ENCODE peak calls at places on chromosomes 6 and 20, in four cellular contexts. V, T, J and U are unnamed samples.

GRCh38 chr6:3916211-3916610 is 67.0 kb downstream of the FAM50B start:
- DNase-seq in J (no peak), T (no peak), V (no peak), U (no peak)

GRCh38 chr6:87755697-87756671 is 54.0 kb upstream of the AKIRIN2 start:
- DNase-seq in J (no peak), T (no peak), V (no peak), U (peak)

GRCh38 chr6:26097268-26097875 is 10.1 kb downstream of the HFE start:
- DNase-seq in J (peak), T (peak), V (no peak), U (peak)

GRCh38 chr20:60403105-60403741 is 445.0 kb downstream of the CDH26 start:
- DNase-seq in T (no peak), J (no peak), V (no peak), U (no peak)

GRCh38 chr6:16437984-16438383 is 199.6 kb downstream of the GMPR start:
- DNase-seq in V (no peak), T (no peak), J (no peak), U (no peak)

GRCh38 chr6:19845271-19846046 is 8.3 kb downstream of the ID4 start:
- DNase-seq in J (no peak), T (no peak), V (no peak), U (no peak)

GRCh38 chr6:109482913-109483743 is at the start of gene ZBTB24:
- DNase-seq in V (peak), J (peak), T (peak), U (peak)

GRCh38 chr20:59692139-59692538 is 87.8 kb downstream of the PHACTR3 start:
- DNase-seq in T (no peak), J (no peak), V (no peak), U (no peak)

GRCh38 chr6:92690997-92691599 is 728.3 kb downstream of the EPHA7 start:
- DNase-seq in V (no peak), J (no peak), T (no peak), U (no peak)

GRCh38 chr20:37381621-37382538 is 35.9 kb downstream of the SRC start:
- DNase-seq in T (no peak), V (no peak), J (peak), U (no peak)

DNA sequence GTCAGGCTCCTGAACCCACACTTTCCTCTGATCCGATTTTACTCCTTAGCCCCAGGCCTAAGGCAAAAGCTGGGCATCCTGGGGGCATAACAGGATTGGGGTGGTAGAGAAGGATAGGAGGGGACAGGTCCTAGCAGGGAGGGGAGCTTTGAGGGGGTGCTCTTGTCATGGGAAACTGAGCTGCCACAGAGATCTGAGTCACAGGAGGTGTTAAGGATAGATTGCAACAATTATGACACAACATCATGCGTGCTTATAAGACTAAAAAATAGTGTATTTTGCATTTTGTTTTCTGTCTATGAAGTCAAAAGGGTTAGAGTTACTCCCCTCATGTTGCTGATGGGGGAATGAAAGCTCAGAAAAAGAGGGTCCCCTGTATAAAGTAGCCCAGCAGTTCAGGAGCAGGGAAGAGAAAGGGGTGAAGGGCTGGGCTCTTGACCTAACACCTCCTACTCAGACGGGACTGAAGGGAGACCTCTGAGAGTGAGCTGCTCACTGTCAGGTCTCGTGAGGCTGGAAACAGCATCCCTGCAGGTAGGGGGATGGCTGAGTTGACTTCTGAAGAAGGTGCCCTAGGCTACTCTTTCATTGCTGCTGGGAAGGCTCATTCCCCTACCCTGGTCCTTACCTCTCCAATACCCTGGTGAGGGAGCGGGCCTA is 2.0 kb downstream of the GLP1R start:
- DNase-seq in J (no peak), T (no peak), V (no peak), U (no peak)
- TF ChIP-seq BRCA1 in J (no peak), T (no peak), V (no peak), U (no peak)

DNA sequence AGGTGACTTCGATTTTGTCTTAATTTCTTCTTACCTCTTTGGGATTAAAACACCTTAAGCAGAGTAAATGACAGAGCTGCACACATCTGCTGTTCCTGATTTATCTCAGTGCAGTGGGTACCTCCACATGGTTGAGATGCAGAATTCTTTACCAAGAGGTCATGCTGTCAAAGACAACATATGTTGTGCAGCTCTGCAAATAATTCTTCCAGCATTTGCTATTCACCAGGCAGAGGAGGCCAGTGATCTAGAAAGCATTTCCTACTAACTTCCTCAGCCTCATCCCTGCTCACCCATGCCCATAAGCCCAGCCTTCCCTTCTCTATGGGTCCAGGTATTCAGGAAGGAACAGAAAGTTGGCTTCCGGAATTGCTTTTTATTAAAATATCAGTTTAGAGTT is 109.3 kb downstream of the THBS2 start:
- DNase-seq in T (no peak), J (no peak), V (no peak), U (no peak)
- TF ChIP-seq MAX in T (no peak), J (no peak), V (no peak), U (no peak)

GRCh38 chr6:36455486-36456027 is 12.8 kb downstream of the KCTD20 start:
- DNase-seq in J (no peak), T (no peak), V (no peak), U (no peak)
- TF ChIP-seq HDAC2 in J (no peak), T (no peak), V (no peak), U (no peak)

GRCh38 chr6:149331043-149331807 is 13.7 kb downstream of the TAB2 start:
- DNase-seq in J (no peak), V (no peak), T (no peak), U (no peak)
- TF ChIP-seq BRCA1 in J (no peak), V (no peak), T (no peak), U (no peak)

DNA sequence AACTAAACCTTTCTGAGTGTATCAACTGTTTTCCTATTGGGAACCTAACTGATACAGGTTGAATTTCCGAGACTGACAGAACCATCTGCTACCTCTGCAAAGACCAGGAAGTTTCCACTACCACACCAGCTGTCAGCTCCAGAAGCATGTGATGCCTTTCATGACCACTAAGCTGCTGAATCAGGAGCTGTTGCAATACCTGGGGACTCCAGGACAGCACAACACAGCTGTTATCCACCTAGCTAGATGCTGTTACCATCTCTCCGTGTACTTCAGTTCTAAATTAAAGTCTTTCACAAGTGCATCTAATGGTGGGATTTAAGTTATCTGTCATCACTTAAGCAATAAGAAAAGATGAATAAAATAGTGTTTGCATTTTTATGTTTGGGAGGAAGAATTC is 158.2 kb upstream of the IMPG1 start:
- DNase-seq in V (no peak), T (no peak), J (peak), U (no peak)
- TF ChIP-seq MAX in V (no peak), T (no peak), J (no peak), U (no peak)

DNA sequence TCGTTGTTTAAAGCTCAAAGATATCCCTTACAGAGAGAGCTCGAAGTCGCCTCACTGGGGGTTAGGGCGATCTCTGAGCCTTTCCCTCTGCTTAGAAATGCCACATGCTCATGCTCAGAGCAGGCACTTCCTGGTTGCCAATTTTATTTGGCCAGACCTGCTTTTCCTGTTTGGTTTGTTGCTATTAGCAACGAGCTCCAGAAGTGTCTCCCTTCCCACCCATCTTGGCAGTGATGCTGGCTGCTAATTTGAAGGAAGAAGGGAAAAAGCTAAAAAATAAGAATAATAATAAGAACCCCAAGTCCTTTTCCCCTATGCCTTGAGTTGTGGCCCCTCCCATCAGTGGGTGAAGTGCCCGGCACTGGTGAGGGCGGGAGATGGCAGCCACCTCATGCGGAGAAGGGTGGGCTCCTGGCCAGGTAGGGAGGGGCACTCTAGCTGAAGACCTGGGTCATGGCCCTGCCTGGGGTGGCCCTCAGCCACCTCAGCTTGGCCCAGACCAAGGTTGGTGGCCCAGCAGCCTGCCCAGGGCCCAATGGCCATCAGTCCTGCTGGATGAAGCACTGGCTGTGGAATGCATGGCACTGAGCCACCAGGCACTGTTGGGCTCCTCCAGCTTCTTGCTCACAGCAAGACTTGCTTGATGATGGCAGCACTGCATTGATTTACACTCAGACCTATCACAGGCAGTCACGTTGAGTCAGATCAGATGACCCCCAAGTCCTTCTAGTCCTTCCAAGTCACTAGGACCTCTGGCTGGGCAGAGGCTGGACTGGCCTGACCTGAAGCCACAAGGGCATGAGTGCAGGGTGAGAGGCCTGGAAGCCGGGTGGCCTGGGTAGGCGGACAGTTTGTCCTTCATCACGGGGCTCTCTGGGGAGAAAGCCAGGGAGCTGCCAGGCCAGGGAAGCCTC is 79.0 kb downstream of the SYNJ2 start:
- DNase-seq in V (no peak), J (no peak), T (no peak), U (no peak)
- TF ChIP-seq HDAC2 in V (no peak), J (no peak), T (no peak), U (no peak)

GRCh38 chr6:73702444-73702843 is 6.4 kb downstream of the CD109 start:
- DNase-seq in T (no peak), J (no peak), V (no peak), U (no peak)

GRCh38 chr6:73703514-73703913 is 7.5 kb downstream of the CD109 start:
- DNase-seq in T (no peak), J (no peak), V (no peak), U (no peak)

GRCh38 chr6:73704798-73705197 is 8.8 kb downstream of the CD109 start:
- DNase-seq in V (no peak), J (no peak), T (no peak), U (no peak)

GRCh38 chr6:73706971-73707370 is 11.0 kb downstream of the CD109 start:
- DNase-seq in V (no peak), J (no peak), T (no peak), U (no peak)

GRCh38 chr6:73704260-73704659 is 8.3 kb downstream of the CD109 start:
- DNase-seq in T (no peak), V (no peak), J (peak), U (peak)
- TF ChIP-seq BRCA1 in T (no peak), V (no peak), J (no peak), U (no peak)